ENCODE peak calls at places on chromosomes 13 and 19, in six cellular contexts. E, T, B, A, C and Q are unnamed samples.

GRCh38 chr13:25732146-25732865 is 319.5 kb downstream of the SHISA2 start:
- DNase-seq in A (peak), T (no peak), E (peak), C (no peak), B (no peak), Q (no peak)

GRCh38 chr19:1649706-1650626 is 2.4 kb downstream of the TCF3 start:
- DNase-seq in B (no peak), T (no peak), E (no peak), C (no peak), A (no peak), Q (no peak)

GRCh38 chr13:45833663-45834062 is 17.9 kb downstream of the SIAH3 start:
- DNase-seq in C (peak), T (peak), B (peak), A (peak), E (peak), Q (no peak)

GRCh38 chr19:12967907-12968306 is 1.5 kb upstream of the DAND5 start:
- DNase-seq in E (no peak), C (peak), B (no peak), A (peak), T (peak), Q (no peak)

GRCh38 chr13:113122571-113123225 is at the start of gene F10:
- DNase-seq in A (no peak), B (peak), C (no peak), E (peak), T (no peak), Q (peak)

GRCh38 chr13:51417716-51418115 is 35.1 kb downstream of the INTS6 start:
- DNase-seq in C (no peak), E (no peak), A (no peak), T (no peak), B (no peak), Q (no peak)

GRCh38 chr19:18304194-18304495 is 18.7 kb downstream of the LSM4 start:
- DNase-seq in E (no peak), T (no peak), C (no peak), A (no peak), B (no peak), Q (no peak)

GRCh38 chr19:55058781-55059610 is 4.0 kb downstream of the RDH13 start:
- DNase-seq in A (no peak), T (no peak), E (no peak), B (no peak), C (no peak), Q (peak)

GRCh38 chr19:1265611-1266115 is 3.5 kb upstream of the CIRBP start:
- DNase-seq in C (peak), B (peak), E (peak), T (no peak), A (peak), Q (no peak)

GRCh38 chr13:25372275-25373081 is 704 bp downstream of the ATP8A2 start:
- DNase-seq in B (no peak), A (no peak), C (no peak), T (no peak), E (no peak), Q (peak)

GRCh38 chr13:101712026-101712348 is 259.5 kb downstream of the ITGBL1 start:
- DNase-seq in B (no peak), A (no peak), E (no peak), C (no peak), T (no peak), Q (no peak)

GRCh38 chr13:99307247-99307646 is at the start of gene GPR183:
- DNase-seq in T (no peak), C (no peak), E (no peak), B (no peak), A (peak), Q (no peak)

GRCh38 chr19:5775668-5776309 is 8.8 kb downstream of the PRR22 start:
- DNase-seq in T (no peak), E (peak), A (peak), C (peak), B (no peak), Q (no peak)